ENCODE peak calls at places on chromosomes 1 and 21, in eight cellular contexts. X, V, L, A, R, M, G and U are unnamed samples.

GRCh38 chr1:223223091-223223995 is 80.3 kb upstream of the TLR5 start:
- DNase-seq in X (no peak), V (no peak), L (no peak), A (no peak), R (no peak), M (no peak), G (no peak), U (no peak)

GRCh38 chr1:14543191-14543849 is 55.2 kb upstream of the KAZN start:
- DNase-seq in X (no peak), V (no peak), L (no peak), A (no peak), R (no peak), M (no peak), G (no peak), U (peak)

GRCh38 chr1:100760511-100760910 is 41.0 kb downstream of the VCAM1 start:
- DNase-seq in X (no peak), V (no peak), L (no peak), A (no peak), R (no peak), M (no peak), G (no peak), U (no peak)

GRCh38 chr1:35885961-35886558 is 3.1 kb downstream of the AGO1 start:
- DNase-seq in X (no peak), V (no peak), L (no peak), A (no peak), R (no peak), M (no peak), G (no peak), U (no peak)

GRCh38 chr21:15483138-15483780 is 246.5 kb upstream of the USP25 start:
- DNase-seq in X (peak), V (peak), L (peak), A (peak), R (peak), M (peak), G (peak), U (peak)

GRCh38 chr1:225770586-225771248 is 6.9 kb upstream of the SRP9 start:
- DNase-seq in X (no peak), V (no peak), L (no peak), A (no peak), R (no peak), M (no peak), G (no peak), U (no peak)

GRCh38 chr1:198174297-198174696 is 17.5 kb downstream of the NEK7 start:
- DNase-seq in X (no peak), V (no peak), L (no peak), A (no peak), R (no peak), M (no peak), G (no peak), U (no peak)

GRCh38 chr1:246647113-246647512 is 77.1 kb upstream of the SCCPDH start:
- DNase-seq in X (peak), V (no peak), L (peak), A (peak), R (peak), M (no peak), G (no peak), U (no peak)

GRCh38 chr1:33985166-33985565 is 121.3 kb downstream of the HMGB4 start:
- DNase-seq in X (no peak), V (no peak), L (no peak), A (no peak), R (no peak), M (no peak), G (no peak), U (no peak)

GRCh38 chr1:96973605-96974004 is 252.0 kb downstream of the PTBP2 start:
- DNase-seq in X (peak), V (no peak), L (no peak), A (peak), R (no peak), M (no peak), G (no peak), U (no peak)

GRCh38 chr1:117658676-117659075 is 52.8 kb downstream of the TENT5C start:
- DNase-seq in X (no peak), V (no peak), L (no peak), A (no peak), R (no peak), M (no peak), G (no peak), U (no peak)

GRCh38 chr1:64363116-64363515 is 106.8 kb upstream of the CACHD1 start:
- DNase-seq in X (no peak), V (no peak), L (no peak), A (no peak), R (no peak), M (no peak), G (no peak), U (no peak)

GRCh38 chr1:208155243-208155642 is 88.9 kb downstream of the PLXNA2 start:
- DNase-seq in X (no peak), V (no peak), L (no peak), A (no peak), R (no peak), M (no peak), G (no peak), U (no peak)

GRCh38 chr1:70978623-70979022 is 69.0 kb downstream of the PTGER3 start:
- DNase-seq in X (no peak), V (no peak), L (no peak), A (no peak), R (no peak), M (no peak), G (no peak), U (no peak)

GRCh38 chr1:91498498-91499245 is 2.0 kb upstream of the CDC7 start:
- DNase-seq in X (no peak), V (no peak), L (no peak), A (no peak), R (no peak), M (no peak), G (no peak), U (no peak)

GRCh38 chr21:39660596-39660995 is 47.9 kb downstream of the B3GALT5 start:
- DNase-seq in X (peak), V (no peak), L (peak), A (no peak), R (peak), M (no peak), G (peak), U (peak)

GRCh38 chr1:51926171-51926812 is 47.8 kb upstream of the NRDC start:
- DNase-seq in X (peak), V (no peak), L (peak), A (peak), R (no peak), M (no peak), G (no peak), U (no peak)

GRCh38 chr1:155125946-155126493 is 1.7 kb upstream of the EFNA1 start:
- DNase-seq in X (peak), V (no peak), L (no peak), A (peak), R (peak), M (no peak), G (no peak), U (no peak)

GRCh38 chr1:11248169-11248568 is 14.2 kb downstream of the MTOR start:
- DNase-seq in X (no peak), V (no peak), L (no peak), A (no peak), R (no peak), M (no peak), G (no peak), U (no peak)

GRCh38 chr1:20403423-20404145 is 82.4 kb downstream of the CAMK2N1 start:
- DNase-seq in X (no peak), V (no peak), L (no peak), A (no peak), R (no peak), M (no peak), G (no peak), U (no peak)

GRCh38 chr1:174398246-174398645 is 49.5 kb upstream of the GPR52 start:
- DNase-seq in X (no peak), V (no peak), L (no peak), A (no peak), R (no peak), M (no peak), G (peak), U (no peak)

GRCh38 chr1:67791686-67792475 is 41.4 kb downstream of the GNG12 start:
- DNase-seq in X (peak), V (no peak), L (peak), A (no peak), R (peak), M (no peak), G (peak), U (peak)

GRCh38 chr1:222168621-222169020 is 379.3 kb downstream of the HHIPL2 start:
- DNase-seq in X (no peak), V (no peak), L (no peak), A (no peak), R (no peak), M (no peak), G (no peak), U (no peak)

GRCh38 chr1:32494196-32494595 is 29.3 kb downstream of the ZBTB8B start:
- DNase-seq in X (no peak), V (no peak), L (no peak), A (no peak), R (no peak), M (no peak), G (no peak), U (no peak)